ENCODE peak calls at places on chromosomes 2 and 18, in ten cellular contexts. X is GM19239; Q is NCI-H2029 treated with DMSO at 0.1 percent for 48 hours; A is ovary; D is NCI-H82; B is left lung; E is stimulated activated CD8-positive, alpha-beta memory T cell treated with anti-CD3 and anti-CD28 coated beads, Interleukin-7, amount 100 ng/mL, for 1 hour; P is amniotic stem cell; S is SW 1271; Z is CD4-positive, CD25-positive, alpha-beta regulatory T cell. M is an unnamed sample.

GRCh38 chr2:210502997-210503621 is 26.6 kb upstream of the LANCL1 start:
- DNase-seq in X (peak), Q (peak), A (peak), D (peak), B (peak), E (peak), P (peak), S (no peak), Z (no peak), M (no peak)

GRCh38 chr2:238462782-238463396 is 36.2 kb downstream of the ASB1 start:
- DNase-seq in X (peak), Q (peak), A (no peak), D (peak), B (no peak), E (no peak), P (peak), S (peak), Z (no peak), M (no peak)

GRCh38 chr18:25787281-25787680 is 303.1 kb downstream of the SS18 start:
- DNase-seq in X (no peak), Q (no peak), A (no peak), D (no peak), B (no peak), E (no peak), P (no peak), S (no peak), Z (no peak), M (no peak)

GRCh38 chr2:173589604-173590277 is 235.1 kb downstream of the CDCA7 start:
- DNase-seq in X (no peak), Q (peak), A (no peak), D (no peak), B (no peak), E (no peak), P (no peak), S (no peak), Z (no peak), M (peak)

GRCh38 chr2:64367868-64368267 is 86.1 kb upstream of the LGALSL start:
- DNase-seq in X (no peak), Q (no peak), A (no peak), D (no peak), B (no peak), E (no peak), P (no peak), S (no peak), Z (no peak), M (no peak)

GRCh38 chr2:175167076-175167791 is 769 bp downstream of the ATF2 start:
- DNase-seq in X (no peak), Q (no peak), A (peak), D (peak), B (peak), E (no peak), P (no peak), S (no peak), Z (no peak), M (peak)

GRCh38 chr2:128557841-128558241 is 239.2 kb upstream of the HS6ST1 start:
- DNase-seq in X (no peak), Q (no peak), A (no peak), D (peak), B (no peak), E (no peak), P (no peak), S (no peak), Z (no peak), M (peak)

GRCh38 chr2:172308253-172308935 is 119.0 kb upstream of the ITGA6 start:
- DNase-seq in X (no peak), Q (no peak), A (no peak), D (no peak), B (no peak), E (no peak), P (no peak), S (no peak), Z (no peak), M (no peak)

GRCh38 chr2:133768261-133769021 is 200.2 kb upstream of the NCKAP5 start:
- DNase-seq in X (no peak), Q (no peak), A (no peak), D (no peak), B (no peak), E (no peak), P (no peak), S (no peak), Z (no peak), M (no peak)

GRCh38 chr2:190763901-190764514 is 115.1 kb downstream of the NAB1 start:
- DNase-seq in X (no peak), Q (no peak), A (no peak), D (no peak), B (no peak), E (no peak), P (no peak), S (no peak), Z (no peak), M (no peak)

GRCh38 chr2:100000915-100001707 is 141.3 kb downstream of the AFF3 start:
- DNase-seq in X (no peak), Q (no peak), A (no peak), D (no peak), B (no peak), E (no peak), P (no peak), S (no peak), Z (no peak), M (no peak)

GRCh38 chr2:12856934-12857660 is 140.4 kb downstream of the TRIB2 start:
- DNase-seq in X (no peak), Q (no peak), A (no peak), D (no peak), B (no peak), E (no peak), P (no peak), S (peak), Z (no peak), M (no peak)

GRCh38 chr2:60424233-60424632 is 129.2 kb downstream of the BCL11A start:
- DNase-seq in X (no peak), Q (no peak), A (no peak), D (no peak), B (no peak), E (no peak), P (no peak), S (no peak), Z (no peak), M (no peak)

GRCh38 chr18:44813586-44813985 is 132.9 kb downstream of the SETBP1 start:
- DNase-seq in X (no peak), Q (no peak), A (no peak), D (no peak), B (no peak), E (no peak), P (no peak), S (no peak), Z (no peak), M (no peak)

GRCh38 chr2:53075760-53076159 is 691.8 kb upstream of the CHAC2 start:
- DNase-seq in X (no peak), Q (no peak), A (no peak), D (peak), B (no peak), E (no peak), P (no peak), S (no peak), Z (no peak), M (no peak)

GRCh38 chr2:52880872-52881271 is 886.7 kb upstream of the CHAC2 start:
- DNase-seq in X (no peak), Q (no peak), A (no peak), D (no peak), B (no peak), E (no peak), P (no peak), S (no peak), Z (no peak), M (no peak)

GRCh38 chr18:49368876-49369440 is 91.5 kb downstream of the DYM start:
- DNase-seq in X (no peak), Q (no peak), A (no peak), D (no peak), B (peak), E (no peak), P (no peak), S (no peak), Z (no peak), M (peak)

GRCh38 chr2:42567806-42568429 is 514 bp upstream of the MTA3 start:
- DNase-seq in X (peak), Q (no peak), A (peak), D (peak), B (peak), E (no peak), P (no peak), S (no peak), Z (no peak), M (no peak)

GRCh38 chr2:190513877-190514276 is 20.6 kb downstream of the NEMP2 start:
- DNase-seq in X (no peak), Q (no peak), A (no peak), D (no peak), B (no peak), E (no peak), P (no peak), S (no peak), Z (no peak), M (no peak)

GRCh38 chr18:26458526-26459232 is 89.7 kb downstream of the KCTD1 start:
- DNase-seq in X (no peak), Q (peak), A (no peak), D (no peak), B (no peak), E (no peak), P (no peak), S (no peak), Z (no peak), M (no peak)

GRCh38 chr2:223822818-223823217 is 14.6 kb downstream of the AP1S3 start:
- DNase-seq in X (no peak), Q (no peak), A (no peak), D (no peak), B (no peak), E (no peak), P (no peak), S (no peak), Z (no peak), M (no peak)

GRCh38 chr2:240879105-240879504 is 10.5 kb downstream of the AGXT start:
- DNase-seq in X (no peak), Q (no peak), A (no peak), D (no peak), B (peak), E (no peak), P (no peak), S (no peak), Z (no peak), M (no peak)

GRCh38 chr2:46548103-46548486 is 68.7 kb downstream of the TMEM247 start:
- DNase-seq in X (no peak), Q (no peak), A (no peak), D (no peak), B (peak), E (no peak), P (no peak), S (no peak), Z (no peak), M (no peak)

GRCh38 chr2:6074303-6074702 is 382.1 kb downstream of the SOX11 start:
- DNase-seq in X (no peak), Q (no peak), A (no peak), D (peak), B (no peak), E (no peak), P (no peak), S (no peak), Z (no peak), M (peak)

GRCh38 chr18:49892148-49892924 is 79.0 kb upstream of the ACAA2 start:
- DNase-seq in X (no peak), Q (no peak), A (no peak), D (no peak), B (no peak), E (no peak), P (no peak), S (no peak), Z (no peak), M (no peak)

GRCh38 chr2:84879595-84880394 is 1.1 kb downstream of the TRABD2A start:
- DNase-seq in X (no peak), Q (no peak), A (peak), D (peak), B (no peak), E (no peak), P (no peak), S (no peak), Z (no peak), M (no peak)

GRCh38 chr18:27685807-27686412 is 491.0 kb downstream of the CDH2 start:
- DNase-seq in X (no peak), Q (no peak), A (no peak), D (peak), B (no peak), E (no peak), P (peak), S (no peak), Z (no peak), M (no peak)

GRCh38 chr2:26541401-26542193 is 63.7 kb upstream of the OTOF start:
- DNase-seq in X (no peak), Q (peak), A (no peak), D (no peak), B (peak), E (no peak), P (no peak), S (no peak), Z (no peak), M (peak)

GRCh38 chr18:10928971-10929373 is 220.4 kb downstream of the PIEZO2 start:
- DNase-seq in X (peak), Q (peak), A (no peak), D (no peak), B (no peak), E (no peak), P (no peak), S (no peak), Z (no peak), M (peak)

GRCh38 chr18:58316943-58317342 is 272.9 kb downstream of the NEDD4L start:
- DNase-seq in X (no peak), Q (no peak), A (no peak), D (no peak), B (no peak), E (no peak), P (no peak), S (no peak), Z (no peak), M (no peak)

GRCh38 chr18:505483-506122 is 5.1 kb upstream of the COLEC12 start:
- DNase-seq in X (peak), Q (no peak), A (no peak), D (no peak), B (no peak), E (no peak), P (no peak), S (no peak), Z (no peak), M (no peak)

GRCh38 chr18:42414756-42415454 is 459.9 kb downstream of the PIK3C3 start:
- DNase-seq in X (no peak), Q (no peak), A (peak), D (no peak), B (no peak), E (no peak), P (no peak), S (no peak), Z (no peak), M (no peak)

GRCh38 chr2:166092889-166093288 is 34.9 kb downstream of the SCN1A start:
- DNase-seq in X (no peak), Q (no peak), A (no peak), D (no peak), B (no peak), E (no peak), P (peak), S (no peak), Z (no peak), M (no peak)

GRCh38 chr2:20635698-20636584 is 15.0 kb downstream of the HS1BP3 start:
- DNase-seq in X (peak), Q (peak), A (peak), D (peak), B (peak), E (no peak), P (peak), S (peak), Z (no peak), M (peak)

GRCh38 chr2:68466361-68466777 is 725 bp downstream of the FBXO48 start:
- DNase-seq in X (no peak), Q (no peak), A (no peak), D (peak), B (no peak), E (no peak), P (no peak), S (no peak), Z (peak), M (no peak)

GRCh38 chr2:201886504-201886903 is 80.2 kb downstream of the CDK15 start:
- DNase-seq in X (no peak), Q (no peak), A (no peak), D (no peak), B (no peak), E (no peak), P (no peak), S (no peak), Z (no peak), M (no peak)

M was measured in DMS79.